ENCODE peak calls at places on chromosomes 16 and 17, in ten cellular contexts. One of them, this sample, is unnamed.

GRCh38 chr17:33373209-33373608 is 80.1 kb upstream of the ASIC2 start:
- DNase-seq in HT1080: no peak
- DNase-seq in COR-L47: no peak
- DNase-seq in activated naive CD4-positive, alpha-beta T cell treated with Interleukin-2 at 50 U/mL for 16 hours: no peak
- DNase-seq in T-helper 1 cell: no peak
- DNase-seq in prostate gland: no peak
- DNase-seq in H9: no peak
- DNase-seq in activated CD4-positive, alpha-beta T cell treated with anti-CD3 and anti-CD28 coated beads, Interleukin-2, amount 50 U/mL, for 4 hours: no peak
- DNase-seq in GM18507: no peak
- DNase-seq in BE2C: no peak
- DNase-seq in this sample: no peak

GRCh38 chr17:78313735-78314648 is 45.9 kb downstream of the SOCS3 start:
- DNase-seq in activated naive CD4-positive, alpha-beta T cell treated with Interleukin-2 at 50 U/mL for 16 hours: peak
- DNase-seq in activated CD4-positive, alpha-beta T cell treated with anti-CD3 and anti-CD28 coated beads, Interleukin-2, amount 50 U/mL, for 4 hours: peak
- DNase-seq in BE2C: peak
- DNase-seq in T-helper 1 cell: peak
- DNase-seq in HT1080: peak
- DNase-seq in H9: peak
- DNase-seq in prostate gland: peak
- DNase-seq in GM18507: no peak
- DNase-seq in COR-L47: peak
- DNase-seq in this sample: peak

GRCh38 chr16:89893642-89894548 is 20.5 kb downstream of the TCF25 start:
- DNase-seq in activated naive CD4-positive, alpha-beta T cell treated with Interleukin-2 at 50 U/mL for 16 hours: no peak
- DNase-seq in BE2C: no peak
- DNase-seq in prostate gland: no peak
- DNase-seq in activated CD4-positive, alpha-beta T cell treated with anti-CD3 and anti-CD28 coated beads, Interleukin-2, amount 50 U/mL, for 4 hours: no peak
- DNase-seq in T-helper 1 cell: no peak
- DNase-seq in H9: no peak
- DNase-seq in COR-L47: no peak
- DNase-seq in HT1080: no peak
- DNase-seq in GM18507: no peak
- DNase-seq in this sample: no peak

GRCh38 chr17:45425125-45425983 is 7.3 kb downstream of the ARHGAP27 start:
- DNase-seq in HT1080: peak
- DNase-seq in T-helper 1 cell: no peak
- DNase-seq in activated CD4-positive, alpha-beta T cell treated with anti-CD3 and anti-CD28 coated beads, Interleukin-2, amount 50 U/mL, for 4 hours: no peak
- DNase-seq in H9: peak
- DNase-seq in prostate gland: peak
- DNase-seq in COR-L47: peak
- DNase-seq in GM18507: no peak
- DNase-seq in BE2C: peak
- DNase-seq in activated naive CD4-positive, alpha-beta T cell treated with Interleukin-2 at 50 U/mL for 16 hours: no peak
- DNase-seq in this sample: peak

GRCh38 chr16:15643453-15644305 is 725 bp upstream of the MARF1 start:
- DNase-seq in BE2C: peak
- DNase-seq in HT1080: peak
- DNase-seq in H9: no peak
- DNase-seq in activated CD4-positive, alpha-beta T cell treated with anti-CD3 and anti-CD28 coated beads, Interleukin-2, amount 50 U/mL, for 4 hours: no peak
- DNase-seq in T-helper 1 cell: no peak
- DNase-seq in COR-L47: peak
- DNase-seq in activated naive CD4-positive, alpha-beta T cell treated with Interleukin-2 at 50 U/mL for 16 hours: peak
- DNase-seq in prostate gland: peak
- DNase-seq in GM18507: no peak
- DNase-seq in this sample: peak

GRCh38 chr17:79843917-79844815 is 4.9 kb upstream of the CBX4 start:
- DNase-seq in COR-L47: peak
- DNase-seq in activated naive CD4-positive, alpha-beta T cell treated with Interleukin-2 at 50 U/mL for 16 hours: no peak
- DNase-seq in HT1080: no peak
- DNase-seq in T-helper 1 cell: no peak
- DNase-seq in activated CD4-positive, alpha-beta T cell treated with anti-CD3 and anti-CD28 coated beads, Interleukin-2, amount 50 U/mL, for 4 hours: no peak
- DNase-seq in GM18507: no peak
- DNase-seq in H9: peak
- DNase-seq in BE2C: peak
- DNase-seq in prostate gland: no peak
- DNase-seq in this sample: peak

GRCh38 chr16:57017251-57017650 is 27.9 kb downstream of the NLRC5 start:
- DNase-seq in prostate gland: no peak
- DNase-seq in H9: no peak
- DNase-seq in HT1080: peak
- DNase-seq in BE2C: no peak
- DNase-seq in activated CD4-positive, alpha-beta T cell treated with anti-CD3 and anti-CD28 coated beads, Interleukin-2, amount 50 U/mL, for 4 hours: no peak
- DNase-seq in activated naive CD4-positive, alpha-beta T cell treated with Interleukin-2 at 50 U/mL for 16 hours: no peak
- DNase-seq in T-helper 1 cell: no peak
- DNase-seq in COR-L47: no peak
- DNase-seq in GM18507: no peak
- DNase-seq in this sample: no peak

GRCh38 chr16:31476305-31477219 is 4.6 kb downstream of the TGFB1I1 start:
- DNase-seq in COR-L47: no peak
- DNase-seq in activated CD4-positive, alpha-beta T cell treated with anti-CD3 and anti-CD28 coated beads, Interleukin-2, amount 50 U/mL, for 4 hours: peak
- DNase-seq in H9: peak
- DNase-seq in T-helper 1 cell: peak
- DNase-seq in BE2C: no peak
- DNase-seq in HT1080: no peak
- DNase-seq in prostate gland: peak
- DNase-seq in activated naive CD4-positive, alpha-beta T cell treated with Interleukin-2 at 50 U/mL for 16 hours: peak
- DNase-seq in GM18507: peak
- DNase-seq in this sample: peak